ENCODE peak calls at places on chromosomes 12 and 14, in seven cellular contexts. R is psoas muscle; E is IMR-90; O is breast epithelium; W is CD4-positive, alpha-beta T cell; M is HFF-Myc; T is AG10803. J is an unnamed sample.

GRCh38 chr14:84225243-84225642 is 1304.7 kb upstream of the FLRT2 start:
- DNase-seq in R (no peak), E (no peak), O (no peak), W (no peak), M (no peak), T (no peak), J (no peak)

GRCh38 chr14:102931580-102932285 is 9.3 kb downstream of the AMN start:
- DNase-seq in R (no peak), E (no peak), O (no peak), W (no peak), M (no peak), T (no peak), J (no peak)

GRCh38 chr14:38808734-38809455 is 294.1 kb downstream of the SEC23A start:
- DNase-seq in R (no peak), E (no peak), O (no peak), W (no peak), M (no peak), T (no peak), J (no peak)

GRCh38 chr12:49094966-49095365 is 365 bp upstream of the DHH start:
- DNase-seq in R (no peak), E (no peak), O (no peak), W (no peak), M (no peak), T (no peak), J (no peak)

GRCh38 chr12:123580772-123581171 is 3.6 kb upstream of the TMED2 start:
- DNase-seq in R (no peak), E (peak), O (no peak), W (no peak), M (no peak), T (no peak), J (no peak)

GRCh38 chr14:99138999-99139865 is 132.8 kb downstream of the BCL11B start:
- DNase-seq in R (no peak), E (no peak), O (no peak), W (no peak), M (no peak), T (no peak), J (no peak)

GRCh38 chr14:75831455-75831854 is 150.3 kb downstream of the TGFB3 start:
- DNase-seq in R (peak), E (peak), O (peak), W (peak), M (peak), T (peak), J (no peak)

GRCh38 chr14:61934385-61934784 is 172.2 kb downstream of the SNAPC1 start:
- DNase-seq in R (no peak), E (peak), O (no peak), W (no peak), M (peak), T (peak), J (no peak)

GRCh38 chr14:88904864-88905263 is 80.4 kb downstream of the TTC8 start:
- DNase-seq in R (no peak), E (peak), O (no peak), W (no peak), M (no peak), T (peak), J (no peak)

GRCh38 chr12:47556631-47557030 is 149.2 kb downstream of the RPAP3 start:
- DNase-seq in R (no peak), E (no peak), O (no peak), W (no peak), M (no peak), T (no peak), J (no peak)

GRCh38 chr12:32501835-32502333 is 102.5 kb downstream of the FGD4 start:
- DNase-seq in R (peak), E (peak), O (no peak), W (no peak), M (peak), T (peak), J (peak)

GRCh38 chr14:93034671-93034994 is 81.1 kb downstream of the ITPK1 start:
- DNase-seq in R (no peak), E (no peak), O (no peak), W (no peak), M (no peak), T (no peak), J (no peak)

GRCh38 chr14:93033039-93033982 is 82.4 kb downstream of the ITPK1 start:
- DNase-seq in R (no peak), E (no peak), O (no peak), W (no peak), M (no peak), T (no peak), J (no peak)

GRCh38 chr14:93035585-93035916 is 80.2 kb downstream of the ITPK1 start:
- DNase-seq in R (no peak), E (no peak), O (no peak), W (no peak), M (no peak), T (no peak), J (no peak)

GRCh38 chr14:93032301-93032929 is 83.3 kb downstream of the ITPK1 start:
- DNase-seq in R (peak), E (no peak), O (no peak), W (no peak), M (no peak), T (peak), J (no peak)

DNA sequence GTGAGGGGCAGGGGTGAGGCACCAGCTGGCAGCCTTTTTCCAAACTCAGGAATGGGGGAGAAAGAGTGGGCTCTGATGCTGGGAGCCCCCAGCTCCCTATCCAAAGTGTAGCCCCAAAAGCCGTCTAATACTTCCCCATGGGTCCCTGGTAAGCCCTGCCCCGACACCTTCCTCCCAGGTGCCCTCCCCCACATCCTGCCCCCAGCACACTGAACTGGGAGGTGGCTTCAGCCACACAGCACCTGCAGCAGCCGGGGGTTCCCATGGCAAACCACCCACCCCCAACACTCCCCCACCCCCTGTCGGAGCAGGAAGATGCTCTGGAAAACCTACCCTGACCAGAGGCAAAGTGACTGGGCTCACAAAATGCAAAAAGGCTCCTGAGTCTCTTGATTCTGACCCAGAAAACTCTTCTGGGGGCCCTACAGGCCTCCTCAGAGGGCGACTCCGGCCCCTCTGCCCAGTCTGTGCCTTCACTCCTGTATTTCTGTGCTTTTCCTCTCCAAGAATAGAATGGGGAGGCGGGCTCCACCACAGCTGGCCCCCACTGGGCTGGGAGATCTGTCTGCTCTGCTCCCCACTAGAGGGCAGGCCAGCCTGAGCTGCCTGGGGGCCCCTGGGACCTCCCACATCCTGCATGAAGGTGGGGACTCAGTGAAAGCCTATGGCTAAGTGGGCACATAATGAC is 81.6 kb downstream of the ITPK1 start:
- DNase-seq in R (no peak), E (no peak), O (no peak), W (peak), M (no peak), T (no peak), J (peak)
- TF ChIP-seq CTCF in R (peak), E (peak), O (no peak), W (peak), M (peak), T (peak), J (peak)

DNA sequence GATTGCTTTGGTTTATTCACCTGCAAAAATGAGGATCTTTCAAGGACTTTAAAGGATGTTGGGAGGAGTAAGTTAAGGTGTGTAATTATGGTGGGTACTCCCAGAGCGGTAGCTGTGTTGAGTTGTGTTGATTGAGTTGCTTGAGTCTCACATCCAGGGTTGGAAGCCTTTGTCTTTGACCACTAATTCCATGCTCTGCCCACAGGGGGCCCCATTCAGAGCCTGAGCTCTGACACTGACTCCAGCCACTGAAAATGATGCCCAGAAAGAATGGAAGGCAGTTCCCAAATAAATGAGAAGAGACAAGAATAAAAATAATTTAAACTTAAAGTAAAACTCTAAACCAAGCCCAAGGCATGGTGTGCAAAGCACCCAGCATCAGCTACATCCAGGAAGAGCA is 237.4 kb upstream of the PWP1 start:
- DNase-seq in R (no peak), E (peak), O (no peak), W (no peak), M (no peak), T (no peak), J (peak)
- TF ChIP-seq CTCF in R (no peak), E (peak), O (no peak), W (no peak), M (peak), T (peak), J (peak)

GRCh38 chr12:106074361-106074705 is 64.4 kb downstream of the NUAK1 start:
- DNase-seq in R (no peak), E (no peak), O (no peak), W (no peak), M (no peak), T (no peak), J (no peak)

GRCh38 chr12:106072751-106073150 is 66.0 kb downstream of the NUAK1 start:
- DNase-seq in R (no peak), E (no peak), O (no peak), W (no peak), M (no peak), T (no peak), J (no peak)

GRCh38 chr12:106074706-106075392 is 63.9 kb downstream of the NUAK1 start:
- DNase-seq in R (no peak), E (peak), O (no peak), W (no peak), M (no peak), T (peak), J (no peak)

GRCh38 chr12:106071686-106072085 is 67.1 kb downstream of the NUAK1 start:
- DNase-seq in R (no peak), E (peak), O (no peak), W (no peak), M (no peak), T (peak), J (no peak)

GRCh38 chr12:106073179-106073578 is 65.6 kb downstream of the NUAK1 start:
- DNase-seq in R (no peak), E (no peak), O (no peak), W (no peak), M (no peak), T (no peak), J (no peak)
- TF ChIP-seq CTCF in R (no peak), E (no peak), O (no peak), W (no peak), M (no peak), T (no peak), J (no peak)

DNA sequence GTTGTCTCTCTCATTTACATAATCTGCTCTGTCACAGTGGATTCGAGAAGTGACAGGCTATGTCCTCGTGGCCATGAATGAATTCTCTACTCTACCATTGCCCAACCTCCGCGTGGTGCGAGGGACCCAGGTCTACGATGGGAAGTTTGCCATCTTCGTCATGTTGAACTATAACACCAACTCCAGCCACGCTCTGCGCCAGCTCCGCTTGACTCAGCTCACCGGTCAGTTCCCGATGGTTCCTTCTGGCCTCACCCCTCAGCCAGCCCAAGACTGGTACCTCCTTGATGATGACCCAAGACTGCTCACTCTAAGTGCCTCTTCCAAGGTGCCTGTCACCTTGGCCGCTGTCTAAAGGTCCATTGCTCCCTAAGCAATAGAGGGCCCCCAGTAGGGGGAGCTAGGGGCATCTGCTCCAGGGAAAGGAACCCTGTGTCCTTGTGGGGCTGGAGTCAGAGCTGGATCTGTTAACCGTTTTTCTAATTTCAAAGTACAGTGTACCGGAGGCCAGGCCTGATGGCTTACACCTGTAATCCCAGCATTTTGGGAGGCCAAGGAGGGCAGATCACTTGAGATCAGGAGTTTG is 5.1 kb downstream of the ERBB3 start:
- DNase-seq in R (no peak), E (no peak), O (no peak), W (no peak), M (no peak), T (no peak), J (peak)
- TF ChIP-seq CTCF in R (no peak), E (peak), O (no peak), W (peak), M (peak), T (peak), J (peak)

J was measured in endothelial cell.